ENCODE peak calls at places on chromosome 15, in nine cellular contexts. One of them, this sample, is unnamed.
A peak's percentile ranks its signal among the peaks of the same experiment; 100 is the strongest.

GRCh38 chr15:68204776-68205557 is at the start of gene CALML4:
- DNase-seq in SK-N-SH: no peak
- DNase-seq in stomach: peak; percentile 90
- DNase-seq in H1: no peak
- DNase-seq in kidney epithelial cell: no peak
- DNase-seq in GM23338: peak; percentile 42
- DNase-seq in spleen: no peak
- DNase-seq in choroid plexus epithelial cell: no peak
- DNase-seq in astrocyte: peak; percentile 23
- DNase-seq in this sample: no peak

GRCh38 chr15:88022711-88023110 is 233.8 kb downstream of the NTRK3 start:
- DNase-seq in spleen: no peak
- DNase-seq in H1: no peak
- DNase-seq in GM23338: no peak
- DNase-seq in SK-N-SH: no peak
- DNase-seq in choroid plexus epithelial cell: no peak
- DNase-seq in kidney epithelial cell: no peak
- DNase-seq in stomach: no peak
- DNase-seq in astrocyte: peak; percentile 4
- DNase-seq in this sample: no peak

GRCh38 chr15:62068071-62068786 is 1.5 kb downstream of the C2CD4A start:
- DNase-seq in astrocyte: no peak
- DNase-seq in kidney epithelial cell: no peak
- DNase-seq in SK-N-SH: peak; percentile 78
- DNase-seq in H1: peak; percentile 71
- DNase-seq in spleen: peak; percentile 89
- DNase-seq in GM23338: peak; percentile 68
- DNase-seq in stomach: peak; percentile 58
- DNase-seq in choroid plexus epithelial cell: no peak
- DNase-seq in this sample: no peak

GRCh38 chr15:64209680-64210334 is 47.0 kb upstream of the PPIB start:
- DNase-seq in choroid plexus epithelial cell: peak; percentile 74
- DNase-seq in astrocyte: peak; percentile 23
- DNase-seq in GM23338: peak; percentile 21
- DNase-seq in spleen: no peak
- DNase-seq in kidney epithelial cell: no peak
- DNase-seq in H1: no peak
- DNase-seq in SK-N-SH: peak; percentile 41
- DNase-seq in stomach: no peak
- DNase-seq in this sample: peak; percentile 35

GRCh38 chr15:71598741-71599140 is 211.6 kb upstream of the NR2E3 start:
- DNase-seq in GM23338: no peak
- DNase-seq in astrocyte: no peak
- DNase-seq in choroid plexus epithelial cell: no peak
- DNase-seq in H1: no peak
- DNase-seq in SK-N-SH: no peak
- DNase-seq in kidney epithelial cell: no peak
- DNase-seq in stomach: no peak
- DNase-seq in spleen: no peak
- DNase-seq in this sample: no peak

GRCh38 chr15:55823191-55823670 is 80.3 kb upstream of the PRTG start:
- DNase-seq in choroid plexus epithelial cell: peak; percentile 93
- DNase-seq in stomach: no peak
- DNase-seq in SK-N-SH: no peak
- DNase-seq in astrocyte: peak; percentile 96
- DNase-seq in kidney epithelial cell: no peak
- DNase-seq in spleen: no peak
- DNase-seq in GM23338: no peak
- DNase-seq in H1: no peak
- DNase-seq in this sample: peak; percentile 12

GRCh38 chr15:76181705-76182107 is 121.9 kb downstream of the TMEM266 start:
- DNase-seq in astrocyte: no peak
- DNase-seq in SK-N-SH: no peak
- DNase-seq in choroid plexus epithelial cell: no peak
- DNase-seq in kidney epithelial cell: no peak
- DNase-seq in spleen: no peak
- DNase-seq in H1: no peak
- DNase-seq in stomach: no peak
- DNase-seq in GM23338: no peak
- DNase-seq in this sample: no peak

GRCh38 chr15:44536298-44536961 is 517 bp upstream of the EIF3J start:
- DNase-seq in GM23338: peak; percentile 95
- DNase-seq in stomach: peak; percentile 86
- DNase-seq in choroid plexus epithelial cell: peak; percentile 72
- DNase-seq in H1: peak; percentile 92
- DNase-seq in spleen: peak; percentile 96
- DNase-seq in astrocyte: peak; percentile 76
- DNase-seq in kidney epithelial cell: peak; percentile 56
- DNase-seq in SK-N-SH: peak; percentile 92
- DNase-seq in this sample: peak; percentile 76

GRCh38 chr15:80563372-80563997 is 131.6 kb upstream of the ABHD17C start:
- DNase-seq in stomach: no peak
- DNase-seq in astrocyte: no peak
- DNase-seq in SK-N-SH: no peak
- DNase-seq in GM23338: no peak
- DNase-seq in kidney epithelial cell: no peak
- DNase-seq in H1: peak; percentile 17
- DNase-seq in spleen: no peak
- DNase-seq in choroid plexus epithelial cell: no peak
- DNase-seq in this sample: no peak

GRCh38 chr15:68277131-68277604 is 377 bp upstream of the FEM1B start:
- DNase-seq in GM23338: peak; percentile 87
- DNase-seq in H1: no peak
- DNase-seq in astrocyte: peak; percentile 52
- DNase-seq in kidney epithelial cell: no peak
- DNase-seq in SK-N-SH: peak; percentile 72
- DNase-seq in stomach: no peak
- DNase-seq in spleen: no peak
- DNase-seq in choroid plexus epithelial cell: peak; percentile 67
- DNase-seq in this sample: peak; percentile 27

GRCh38 chr15:71568226-71568625 is 242.1 kb upstream of the NR2E3 start:
- DNase-seq in spleen: no peak
- DNase-seq in choroid plexus epithelial cell: no peak
- DNase-seq in stomach: no peak
- DNase-seq in SK-N-SH: no peak
- DNase-seq in kidney epithelial cell: no peak
- DNase-seq in GM23338: no peak
- DNase-seq in astrocyte: no peak
- DNase-seq in H1: no peak
- DNase-seq in this sample: no peak

GRCh38 chr15:89912674-89913396 is at the start of gene ARPIN:
- DNase-seq in stomach: peak; percentile 65
- DNase-seq in spleen: no peak
- DNase-seq in choroid plexus epithelial cell: peak; percentile 35
- DNase-seq in kidney epithelial cell: no peak
- DNase-seq in SK-N-SH: peak; percentile 86
- DNase-seq in GM23338: peak; percentile 83
- DNase-seq in H1: peak; percentile 76
- DNase-seq in astrocyte: peak; percentile 29
- DNase-seq in this sample: no peak

GRCh38 chr15:69424001-69424400 is 9.9 kb downstream of the KIF23 start:
- DNase-seq in astrocyte: peak; percentile 54
- DNase-seq in GM23338: no peak
- DNase-seq in H1: no peak
- DNase-seq in choroid plexus epithelial cell: no peak
- DNase-seq in SK-N-SH: no peak
- DNase-seq in spleen: no peak
- DNase-seq in stomach: no peak
- DNase-seq in kidney epithelial cell: no peak
- DNase-seq in this sample: no peak

GRCh38 chr15:82566690-82567089 is 26.4 kb upstream of the RPS17 start:
- DNase-seq in stomach: no peak
- DNase-seq in SK-N-SH: no peak
- DNase-seq in astrocyte: peak; percentile 64
- DNase-seq in GM23338: no peak
- DNase-seq in choroid plexus epithelial cell: peak; percentile 22
- DNase-seq in kidney epithelial cell: no peak
- DNase-seq in spleen: no peak
- DNase-seq in H1: no peak
- DNase-seq in this sample: no peak

GRCh38 chr15:60554494-60554893 is 75.6 kb upstream of the ICE2 start:
- DNase-seq in spleen: no peak
- DNase-seq in astrocyte: no peak
- DNase-seq in GM23338: no peak
- DNase-seq in stomach: no peak
- DNase-seq in H1: no peak
- DNase-seq in SK-N-SH: no peak
- DNase-seq in choroid plexus epithelial cell: no peak
- DNase-seq in kidney epithelial cell: no peak
- DNase-seq in this sample: no peak

GRCh38 chr15:70099966-70100494 is 2.3 kb upstream of the TLE3 start:
- DNase-seq in spleen: no peak
- DNase-seq in kidney epithelial cell: no peak
- DNase-seq in GM23338: peak; percentile 71
- DNase-seq in SK-N-SH: no peak
- DNase-seq in astrocyte: no peak
- DNase-seq in choroid plexus epithelial cell: no peak
- DNase-seq in H1: no peak
- DNase-seq in stomach: no peak
- DNase-seq in this sample: no peak

GRCh38 chr15:79967331-79968182 is 3.4 kb downstream of the BCL2A1 start:
- DNase-seq in choroid plexus epithelial cell: no peak
- DNase-seq in stomach: no peak
- DNase-seq in GM23338: no peak
- DNase-seq in kidney epithelial cell: no peak
- DNase-seq in H1: no peak
- DNase-seq in SK-N-SH: no peak
- DNase-seq in spleen: peak; percentile 41
- DNase-seq in astrocyte: peak; percentile 16
- DNase-seq in this sample: peak; percentile 84

DNA sequence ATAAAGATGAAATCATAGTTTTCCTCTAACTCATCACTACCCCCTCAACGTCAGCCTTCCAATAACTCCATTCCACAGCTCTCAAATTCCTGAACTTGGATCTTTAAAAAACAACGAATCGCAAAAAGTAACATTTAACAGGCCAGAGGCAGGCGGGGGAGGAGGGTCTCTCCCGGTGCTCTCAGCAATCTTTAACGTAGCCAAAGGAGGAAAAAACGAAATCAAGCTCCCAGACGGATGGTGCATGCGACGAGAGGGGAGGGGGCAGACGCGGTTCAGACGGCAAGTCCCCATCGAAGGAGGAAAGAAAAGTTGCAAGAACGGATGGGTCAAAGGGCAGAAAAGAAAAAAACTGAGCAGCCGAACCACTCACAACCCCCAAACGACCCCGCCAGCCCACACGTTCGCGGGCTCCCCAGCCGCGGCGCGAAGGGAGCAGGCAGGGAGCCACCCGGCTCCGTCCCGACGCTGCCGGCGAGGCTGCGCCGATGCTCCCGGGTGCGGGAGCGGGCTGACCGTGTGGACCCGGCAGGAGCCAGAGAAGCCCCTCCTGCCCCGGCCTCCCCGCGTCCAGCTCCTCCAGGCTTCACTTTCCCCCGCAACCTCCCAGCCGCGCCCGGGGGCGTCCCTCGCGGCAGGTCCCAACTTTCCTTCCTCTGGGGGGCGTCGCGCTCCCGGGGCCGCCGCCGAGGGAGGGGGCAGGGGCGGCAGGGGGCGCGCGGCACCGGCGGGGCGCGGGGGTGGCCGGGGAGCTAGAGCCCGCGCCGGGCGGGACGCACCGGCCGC is 661 bp downstream of the PEAK1 start:
- DNase-seq in astrocyte: peak; percentile 71
- DNase-seq in kidney epithelial cell: no peak
- DNase-seq in GM23338: peak; percentile 70
- DNase-seq in choroid plexus epithelial cell: peak; percentile 51
- DNase-seq in SK-N-SH: peak; percentile 80
- DNase-seq in spleen: peak; percentile 90
- DNase-seq in H1: peak; percentile 64
- DNase-seq in stomach: peak; percentile 27
- DNase-seq in this sample: no peak
- TF ChIP-seq CTCF in astrocyte: no peak
- TF ChIP-seq CTCF in kidney epithelial cell: peak; percentile 23
- TF ChIP-seq CTCF in GM23338: no peak
- TF ChIP-seq CTCF in choroid plexus epithelial cell: peak; percentile 29
- TF ChIP-seq CTCF in SK-N-SH: peak; percentile 42
- TF ChIP-seq CTCF in spleen: no peak
- TF ChIP-seq CTCF in H1: peak; percentile 8
- TF ChIP-seq CTCF in stomach: no peak
- TF ChIP-seq CTCF in this sample: peak; percentile 17

GRCh38 chr15:41511331-41512077 is 2.1 kb downstream of the LTK start:
- DNase-seq in stomach: peak; percentile 60
- DNase-seq in kidney epithelial cell: no peak
- DNase-seq in spleen: no peak
- DNase-seq in SK-N-SH: no peak
- DNase-seq in H1: peak; percentile 75
- DNase-seq in choroid plexus epithelial cell: no peak
- DNase-seq in astrocyte: no peak
- DNase-seq in GM23338: peak; percentile 67
- DNase-seq in this sample: no peak
- H3K4me3 ChIP-seq in stomach: peak overlapping the region; percentile 38
- H3K4me3 ChIP-seq in kidney epithelial cell: no peak overlapping the region
- H3K4me3 ChIP-seq in spleen: peak overlapping the region; percentile 39
- H3K4me3 ChIP-seq in SK-N-SH: no peak overlapping the region
- H3K4me3 ChIP-seq in H1: peak overlapping the region; percentile 65
- H3K4me3 ChIP-seq in choroid plexus epithelial cell: no peak overlapping the region
- H3K4me3 ChIP-seq in astrocyte: no peak overlapping the region
- H3K4me3 ChIP-seq in GM23338: peak overlapping the region; percentile 62
- H3K4me3 ChIP-seq in this sample: peak overlapping the region; percentile 9

DNA sequence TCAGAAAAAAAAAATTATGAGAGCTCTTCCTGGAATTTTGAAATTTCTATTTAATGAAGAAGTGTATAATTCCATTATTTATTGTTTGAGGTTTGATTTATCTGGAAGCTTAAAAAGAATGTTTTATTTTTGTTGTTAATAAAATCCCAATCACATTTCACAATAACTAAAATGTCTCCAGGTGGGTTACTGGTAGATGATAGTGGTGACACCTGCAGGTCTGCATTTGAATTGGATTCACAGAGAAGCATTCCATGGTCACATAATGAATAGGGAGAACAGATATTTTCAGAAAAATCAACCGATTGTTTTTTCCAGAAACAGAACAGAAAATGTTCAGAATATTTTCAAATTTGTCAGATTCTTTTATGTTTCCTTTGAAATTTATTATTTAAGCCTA is 48.3 kb downstream of the ASB7 start:
- DNase-seq in spleen: no peak
- DNase-seq in H1: no peak
- DNase-seq in SK-N-SH: no peak
- DNase-seq in stomach: no peak
- DNase-seq in astrocyte: no peak
- DNase-seq in GM23338: peak; percentile 46
- DNase-seq in kidney epithelial cell: no peak
- DNase-seq in choroid plexus epithelial cell: no peak
- DNase-seq in this sample: no peak
- TF ChIP-seq CTCF in spleen: no peak
- TF ChIP-seq CTCF in H1: peak; percentile 38
- TF ChIP-seq CTCF in SK-N-SH: peak; percentile 27
- TF ChIP-seq CTCF in stomach: no peak
- TF ChIP-seq CTCF in astrocyte: no peak
- TF ChIP-seq CTCF in GM23338: peak; percentile 55
- TF ChIP-seq CTCF in kidney epithelial cell: peak; percentile 20
- TF ChIP-seq CTCF in choroid plexus epithelial cell: no peak
- TF ChIP-seq CTCF in this sample: no peak

DNA sequence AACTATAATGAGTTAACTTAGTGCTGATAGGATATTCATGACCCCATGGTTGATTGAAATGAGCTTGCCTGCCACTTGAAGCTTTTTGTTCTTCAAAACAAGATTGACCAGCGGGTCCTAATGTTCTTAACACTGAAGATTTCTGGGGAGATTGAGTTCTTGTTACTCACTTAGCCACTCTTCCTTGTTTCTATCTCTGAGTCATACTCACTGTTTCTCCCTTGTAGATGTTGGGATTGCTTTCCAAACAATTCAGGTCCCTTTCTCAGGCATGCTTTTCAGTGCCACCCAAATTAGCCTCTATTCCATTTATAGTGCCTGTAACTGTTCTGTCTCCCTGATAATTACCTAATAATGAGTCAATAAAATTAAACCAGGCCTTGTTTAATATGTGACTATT is 517.0 kb downstream of the SQOR start:
- DNase-seq in kidney epithelial cell: no peak
- DNase-seq in choroid plexus epithelial cell: no peak
- DNase-seq in astrocyte: no peak
- DNase-seq in H1: no peak
- DNase-seq in SK-N-SH: no peak
- DNase-seq in spleen: no peak
- DNase-seq in GM23338: peak; percentile 17
- DNase-seq in stomach: no peak
- DNase-seq in this sample: no peak
- H3K4me3 ChIP-seq in kidney epithelial cell: no peak overlapping the region
- H3K4me3 ChIP-seq in choroid plexus epithelial cell: no peak overlapping the region
- H3K4me3 ChIP-seq in astrocyte: no peak overlapping the region
- H3K4me3 ChIP-seq in H1: no peak overlapping the region
- H3K4me3 ChIP-seq in SK-N-SH: no peak overlapping the region
- H3K4me3 ChIP-seq in spleen: no peak overlapping the region
- H3K4me3 ChIP-seq in GM23338: no peak overlapping the region
- H3K4me3 ChIP-seq in stomach: no peak overlapping the region
- H3K4me3 ChIP-seq in this sample: no peak overlapping the region